ENCODE peak calls at places on chromosomes 13 and 19, in four cellular contexts. L is endodermal cell, M is Karpas-422, J is ascending aorta. A is an unnamed sample.

GRCh38 chr13:78649997-78650724 is 8.8 kb downstream of the OBI1 start:
- DNase-seq in L (no peak), M (no peak), J (no peak), A (no peak)

GRCh38 chr19:6868341-6868740 is 19.0 kb upstream of the ADGRE1 start:
- DNase-seq in L (no peak), M (no peak), J (no peak), A (no peak)

GRCh38 chr19:51549533-51550324 is 18.3 kb upstream of the SIGLEC6 start:
- DNase-seq in L (no peak), M (no peak), J (no peak), A (no peak)

GRCh38 chr13:108214511-108215383 is 589 bp downstream of the LIG4 start:
- DNase-seq in L (peak; percentile 75), M (no peak), J (no peak), A (no peak)

GRCh38 chr19:376111-376470 is 31.5 kb upstream of the MIER2 start:
- DNase-seq in L (peak; percentile 31), M (no peak), J (peak; percentile 38), A (no peak)

GRCh38 chr13:30355405-30355741 is 48.0 kb upstream of the KATNAL1 start:
- DNase-seq in L (peak; percentile 70), M (peak; percentile 94), J (no peak), A (no peak)

GRCh38 chr19:45824531-45825262 is 9.6 kb upstream of the RSPH6A start:
- DNase-seq in L (no peak), M (no peak), J (no peak), A (no peak)

GRCh38 chr19:2523630-2524311 is 47.8 kb downstream of the GADD45B start:
- DNase-seq in L (no peak), M (no peak), J (peak; percentile 85), A (no peak)

GRCh38 chr19:42168206-42168605 is 36.0 kb upstream of the POU2F2 start:
- DNase-seq in L (no peak), M (no peak), J (no peak), A (no peak)

GRCh38 chr19:16445238-16446107 is 26.3 kb downstream of the EPS15L1 start:
- DNase-seq in L (no peak), M (peak; percentile 93), J (no peak), A (no peak)

GRCh38 chr19:8449830-8450229 is 5.1 kb downstream of the HNRNPM start:
- DNase-seq in L (peak; percentile 63), M (no peak), J (no peak), A (no peak)

GRCh38 chr19:3608750-3609322 is 2.2 kb upstream of the TBXA2R start:
- DNase-seq in L (no peak), M (no peak), J (no peak), A (no peak)

GRCh38 chr13:72970956-72971355 is 87.8 kb upstream of the KLF5 start:
- DNase-seq in L (no peak), M (no peak), J (no peak), A (no peak)

GRCh38 chr19:45911291-45911690 is 3.3 kb downstream of the NANOS2 start:
- DNase-seq in L (no peak), M (no peak), J (no peak), A (no peak)

GRCh38 chr19:5290336-5291262 is 50.0 kb downstream of the PTPRS start:
- DNase-seq in L (no peak), M (peak; percentile 19), J (no peak), A (no peak)

GRCh38 chr13:45393941-45394570 is 24.1 kb downstream of the SLC25A30 start:
- DNase-seq in L (peak; percentile 83), M (peak; percentile 61), J (peak; percentile 65), A (no peak)

GRCh38 chr19:5317321-5317720 is 23.3 kb downstream of the PTPRS start:
- DNase-seq in L (no peak), M (no peak), J (no peak), A (no peak)

GRCh38 chr19:13574933-13575332 is 68.7 kb upstream of the CACNA1A start:
- DNase-seq in L (peak; percentile 60), M (no peak), J (no peak), A (no peak)

GRCh38 chr13:31775686-31776085 is 36.4 kb downstream of the RXFP2 start:
- DNase-seq in L (no peak), M (no peak), J (peak; percentile 90), A (no peak)

GRCh38 chr13:111925146-111925875 is 141.6 kb upstream of the SOX1 start:
- DNase-seq in L (peak; percentile 22), M (no peak), J (no peak), A (no peak)

GRCh38 chr13:67223742-67224141 is 6.4 kb downstream of the PCDH9 start:
- DNase-seq in L (no peak), M (no peak), J (no peak), A (no peak)

GRCh38 chr19:10544242-10544752 is 593 bp downstream of the ATG4D start:
- DNase-seq in L (peak; percentile 63), M (peak; percentile 66), J (no peak), A (peak; percentile 10)

GRCh38 chr13:99624936-99625540 is 123.8 kb downstream of the TM9SF2 start:
- DNase-seq in L (peak; percentile 73), M (no peak), J (no peak), A (no peak)

GRCh38 chr19:43749152-43749551 is 5.6 kb downstream of the SMG9 start:
- DNase-seq in L (no peak), M (no peak), J (no peak), A (no peak)

GRCh38 chr13:74114202-74114601 is 20.0 kb downstream of the KLF12 start:
- DNase-seq in L (no peak), M (no peak), J (no peak), A (no peak)

GRCh38 chr13:20702945-20703784 is at the start of gene IL17D:
- DNase-seq in L (peak; percentile 79), M (peak; percentile 73), J (no peak), A (peak; percentile 27)

DNA sequence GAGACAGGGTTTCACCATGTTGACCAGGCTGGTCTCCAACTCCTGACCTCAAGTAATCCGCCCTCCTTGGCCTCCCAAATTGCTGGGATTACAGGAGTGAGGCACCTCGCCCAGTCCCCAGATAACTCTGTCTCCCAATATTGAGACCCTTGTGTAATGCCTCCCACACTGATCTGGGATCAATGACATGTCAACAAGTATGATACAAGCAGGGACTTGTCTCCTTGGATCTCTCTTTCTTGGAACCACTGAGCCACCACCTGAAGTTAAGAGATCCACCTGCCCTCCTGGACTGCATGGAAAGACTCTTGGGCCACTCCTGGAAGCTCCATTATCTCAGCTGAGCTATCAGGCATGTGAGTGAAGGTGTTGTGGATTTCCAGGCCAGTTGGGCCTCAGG is 15.1 kb downstream of the NFKBID start:
- DNase-seq in L (no peak), M (no peak), J (no peak), A (no peak)
- H3K4me1 ChIP-seq in L (no peaks in the 10 kb centered on the region), M (peaks cover 6% of the 10 kb centered on the region), J (no peaks in the 10 kb centered on the region), A (peaks cover 4% of the 10 kb centered on the region)

GRCh38 chr19:12139885-12140544 is at the start of gene ZNF20:
- DNase-seq in L (peak; percentile 99), M (peak; percentile 98), J (peak; percentile 98), A (peak; percentile 72)
- H3K27me3 ChIP-seq in L (no peaks in the 10 kb centered on the region), M (no peaks in the 10 kb centered on the region), J (no peaks in the 10 kb centered on the region), A (no peaks in the 10 kb centered on the region)

DNA sequence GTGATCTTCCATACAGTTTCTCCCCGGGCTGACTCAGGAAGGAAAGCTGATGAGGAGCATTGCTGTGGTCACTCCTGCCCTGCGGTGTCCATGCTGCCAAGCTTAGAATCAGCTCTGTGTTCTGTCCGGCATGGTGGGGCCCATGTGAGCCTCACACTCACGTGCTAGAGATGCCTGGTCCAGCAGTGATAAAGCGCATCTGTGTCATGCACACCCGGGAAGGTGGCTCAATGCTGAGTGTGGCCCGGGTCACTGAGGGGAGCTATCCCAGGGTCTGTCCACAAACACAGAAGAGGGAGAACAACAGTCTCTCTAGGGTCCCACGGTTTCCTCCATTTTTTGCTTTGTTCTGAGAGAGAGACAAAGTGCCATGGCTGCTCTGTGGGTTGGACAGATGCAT is 3.5 kb upstream of the LILRB1 start:
- DNase-seq in L (no peak), M (no peak), J (no peak), A (no peak)
- H3K9me3 ChIP-seq in L (peaks cover 54% of the 10 kb centered on the region), M (no peaks in the 10 kb centered on the region), J (no peaks in the 10 kb centered on the region), A (no peaks in the 10 kb centered on the region)

DNA sequence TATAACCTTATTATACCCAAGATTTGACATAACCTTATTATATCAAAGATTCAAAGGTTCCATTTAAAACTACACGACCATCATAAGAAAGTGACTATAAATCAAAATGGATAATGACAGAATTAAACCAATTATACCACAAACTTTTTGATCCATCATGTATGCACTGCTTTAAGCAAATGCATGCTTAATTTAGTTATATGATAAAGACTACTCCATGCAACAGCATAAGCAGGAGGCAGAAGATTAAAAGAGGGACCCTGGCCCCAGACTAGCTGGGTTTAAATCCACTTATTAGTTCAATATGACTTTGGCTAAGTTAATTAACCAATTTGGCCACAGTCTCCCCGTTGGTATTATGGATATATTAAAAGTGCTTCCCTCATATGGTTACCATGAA is 11.4 kb downstream of the EFNB2 start:
- DNase-seq in L (no peak), M (no peak), J (no peak), A (no peak)
- H3K4me1 ChIP-seq in L (peaks cover 22% of the 10 kb centered on the region), M (no peaks in the 10 kb centered on the region), J (no peaks in the 10 kb centered on the region), A (no peaks in the 10 kb centered on the region)

GRCh38 chr19:30446844-30447243 is 74.7 kb downstream of the ZNF536 start:
- DNase-seq in L (no peak), M (no peak), J (no peak), A (no peak)
- H3K27me3 ChIP-seq in L (no peaks in the 10 kb centered on the region), M (peaks cover 3% of the 10 kb centered on the region), J (no peaks in the 10 kb centered on the region), A (no peaks in the 10 kb centered on the region)

DNA sequence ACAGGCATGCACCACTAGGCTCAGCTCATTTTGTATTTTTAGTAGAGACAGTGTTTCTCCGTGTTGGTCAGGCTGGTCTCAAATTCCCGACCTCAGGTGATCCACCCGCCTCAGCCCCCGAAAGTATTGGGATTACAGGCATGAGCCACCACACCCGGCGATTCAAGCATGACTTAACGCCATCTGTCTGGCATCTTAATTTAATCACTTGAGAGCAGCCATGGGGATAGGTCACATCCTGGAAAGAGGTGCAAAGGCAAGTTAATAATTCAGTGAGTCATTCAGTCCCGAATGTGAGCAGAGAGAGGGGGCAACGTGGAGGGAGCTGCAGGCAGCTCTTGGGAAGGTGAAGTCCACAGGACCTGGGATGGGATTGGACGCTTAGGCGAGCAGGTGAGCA is 31.7 kb upstream of the USP29 start:
- DNase-seq in L (no peak), M (no peak), J (no peak), A (no peak)
- H3K9me3 ChIP-seq in L (peaks cover 40% of the 10 kb centered on the region), M (no peaks in the 10 kb centered on the region), J (no peaks in the 10 kb centered on the region), A (peaks cover 21% of the 10 kb centered on the region)

GRCh38 chr19:40799558-40800338 is 757 bp downstream of the EGLN2 start:
- DNase-seq in L (no peak), M (peak; percentile 70), J (no peak), A (no peak)

GRCh38 chr19:40800339-40800996 is 1.5 kb downstream of the EGLN2 start:
- DNase-seq in L (no peak), M (no peak), J (no peak), A (no peak)

GRCh38 chr19:40801449-40802299 is 2.7 kb downstream of the EGLN2 start:
- DNase-seq in L (no peak), M (no peak), J (no peak), A (no peak)

GRCh38 chr19:40802300-40803169 is 3.5 kb downstream of the EGLN2 start:
- DNase-seq in L (no peak), M (peak; percentile 52), J (no peak), A (no peak)

GRCh38 chr19:40800997-40801377 is 2.0 kb downstream of the EGLN2 start:
- DNase-seq in L (no peak), M (no peak), J (no peak), A (no peak)
- H3K4me1 ChIP-seq in L (peaks cover 29% of the 10 kb centered on the region), M (peaks cover 74% of the 10 kb centered on the region), J (peaks cover 40% of the 10 kb centered on the region), A (peaks cover 65% of the 10 kb centered on the region)

GRCh38 chr19:17936379-17936778 is 3.6 kb downstream of the CCDC124 start:
- DNase-seq in L (no peak), M (peak; percentile 33), J (no peak), A (no peak)
- H3K27me3 ChIP-seq in L (no peaks in the 10 kb centered on the region), M (no peaks in the 10 kb centered on the region), J (no peaks in the 10 kb centered on the region), A (no peaks in the 10 kb centered on the region)

A was measured in naive thymus-derived CD4-positive, alpha-beta T cell.